ENCODE peak calls at places on chromosome 12, in seven cellular contexts. D is astrocyte of the spinal cord; F is stimulated activated naive CD4-positive, alpha-beta T cell; P is stimulated activated CD4-positive, alpha-beta T cell treated with anti-CD3 and anti-CD28 coated beads, Interleukin-15, amount 100 ng/mL, for 1 hour; A is NCI-H2081; W is kidney glomerular epithelial cell; T is activated CD4-positive, alpha-beta T cell treated with anti-CD3 and anti-CD28 coated beads for 24 hours. B is an unnamed sample.

GRCh38 chr12:104877107-104877705 is 80.9 kb downstream of the SLC41A2 start:
- DNase-seq in P (no peak), F (peak; percentile 49), D (peak; percentile 65), A (no peak), T (no peak), W (peak; percentile 6), B (no peak)

GRCh38 chr12:109827566-109828550 is 5.3 kb downstream of the TRPV4 start:
- DNase-seq in W (no peak), F (no peak), D (no peak), P (no peak), A (no peak), T (no peak), B (no peak)

GRCh38 chr12:109729837-109730200 is 16.2 kb downstream of the FAM222A start:
- DNase-seq in D (no peak), W (no peak), F (no peak), A (no peak), P (no peak), T (no peak), B (no peak)

GRCh38 chr12:95117178-95117599 is 43.8 kb upstream of the NR2C1 start:
- DNase-seq in A (peak; percentile 79), P (peak; percentile 10), F (peak; percentile 76), W (peak; percentile 95), D (peak; percentile 79), T (peak; percentile 27), B (peak; percentile 23)

GRCh38 chr12:95473440-95473946 is 459 bp upstream of the METAP2 start:
- DNase-seq in P (no peak), A (peak; percentile 28), D (no peak), W (peak; percentile 76), T (peak; percentile 6), F (peak; percentile 73), B (peak; percentile 13)

GRCh38 chr12:47888127-47888819 is 16.5 kb downstream of the VDR start:
- DNase-seq in T (no peak), W (no peak), P (no peak), F (no peak), D (no peak), A (no peak), B (no peak)

GRCh38 chr12:64610092-64610659 is at the start of gene RASSF3:
- DNase-seq in A (peak; percentile 67), T (peak; percentile 60), D (peak; percentile 72), F (peak; percentile 72), P (peak; percentile 65), W (peak; percentile 27), B (peak; percentile 48)

GRCh38 chr12:5377997-5378596 is 53.8 kb upstream of the NTF3 start:
- DNase-seq in T (no peak), P (no peak), W (no peak), A (peak; percentile 63), F (no peak), D (no peak), B (no peak)

GRCh38 chr12:8894378-8894777 is 19.9 kb upstream of the PHC1 start:
- DNase-seq in W (no peak), D (no peak), A (no peak), F (no peak), P (no peak), T (no peak), B (no peak)

GRCh38 chr12:30968211-30968610 is 41.7 kb downstream of the TSPAN11 start:
- DNase-seq in W (no peak), A (no peak), D (no peak), P (no peak), F (no peak), T (no peak), B (no peak)

GRCh38 chr12:98741615-98742265 is 96.7 kb downstream of the APAF1 start:
- DNase-seq in F (no peak), T (no peak), W (no peak), D (no peak), P (no peak), A (no peak), B (no peak)

GRCh38 chr12:91104812-91105466 is 6.4 kb downstream of the LUM start:
- DNase-seq in F (no peak), T (no peak), P (no peak), A (no peak), W (no peak), D (no peak), B (no peak)

GRCh38 chr12:124625867-124626675 is 58.7 kb upstream of the NCOR2 start:
- DNase-seq in W (peak; percentile 25), T (no peak), D (peak; percentile 80), F (no peak), P (no peak), A (no peak), B (no peak)

GRCh38 chr12:5720405-5721045 is 224.5 kb downstream of the ANO2 start:
- DNase-seq in A (no peak), P (no peak), W (no peak), T (no peak), D (no peak), F (no peak), B (no peak)

GRCh38 chr12:116539905-116540482 is 19.2 kb upstream of the MAP1LC3B2 start:
- DNase-seq in D (peak; percentile 74), W (peak; percentile 23), F (no peak), P (no peak), A (no peak), T (no peak), B (no peak)

GRCh38 chr12:29599397-29599796 is 101.9 kb upstream of the OVCH1 start:
- DNase-seq in D (no peak), F (no peak), W (no peak), A (no peak), T (no peak), P (no peak), B (no peak)

GRCh38 chr12:37547611-37548010 is 769.0 kb upstream of the ALG10B start:
- DNase-seq in A (no peak), P (no peak), W (no peak), D (no peak), T (no peak), F (no peak), B (no peak)

GRCh38 chr12:45540661-45541341 is 188.7 kb upstream of the ARID2 start:
- DNase-seq in D (no peak), P (no peak), W (no peak), T (no peak), A (no peak), F (no peak), B (no peak)

GRCh38 chr12:58750484-58750883 is 169.8 kb downstream of the LRIG3 start:
- DNase-seq in D (peak; percentile 94), T (no peak), F (no peak), W (peak; percentile 38), P (no peak), A (no peak), B (no peak)

GRCh38 chr12:15446798-15447197 is 124.5 kb downstream of the PTPRO start:
- DNase-seq in P (no peak), W (peak; percentile 56), D (peak; percentile 2), A (no peak), F (no peak), T (no peak), B (no peak)

GRCh38 chr12:106248177-106248848 is 493 bp upstream of the CKAP4 start:
- DNase-seq in F (peak; percentile 32), W (peak; percentile 40), P (peak; percentile 5), T (no peak), D (peak; percentile 68), A (no peak), B (peak; percentile 35)

GRCh38 chr12:3158851-3159465 is 81.8 kb downstream of the TSPAN9 start:
- DNase-seq in T (no peak), W (peak; percentile 27), A (no peak), P (no peak), F (no peak), D (peak; percentile 87), B (no peak)

GRCh38 chr12:132143328-132144071 is 619 bp downstream of the DDX51 start:
- DNase-seq in W (no peak), D (no peak), T (no peak), A (no peak), P (peak; percentile 27), F (no peak), B (no peak)

GRCh38 chr12:681857-682256 is 18.6 kb upstream of the NINJ2 start:
- DNase-seq in T (no peak), W (no peak), A (no peak), F (no peak), D (no peak), P (no peak), B (no peak)

GRCh38 chr12:27272375-27273028 is 28.4 kb downstream of the STK38L start:
- DNase-seq in P (no peak), W (no peak), T (no peak), D (no peak), A (no peak), F (no peak), B (no peak)

GRCh38 chr12:1488908-1489381 is 105.4 kb downstream of the FBXL14 start:
- DNase-seq in T (no peak), D (no peak), A (no peak), P (no peak), W (no peak), F (peak; percentile 65), B (no peak)

GRCh38 chr12:78891646-78892353 is 27.2 kb downstream of the SYT1 start:
- DNase-seq in T (no peak), P (no peak), F (no peak), D (no peak), W (no peak), A (no peak), B (no peak)

GRCh38 chr12:67431436-67432049 is 162.4 kb downstream of the CAND1 start:
- DNase-seq in F (no peak), A (no peak), T (no peak), W (no peak), D (no peak), P (no peak), B (no peak)

GRCh38 chr12:93127582-93128331 is 198.7 kb upstream of the EEA1 start:
- DNase-seq in P (no peak), T (no peak), D (peak; percentile 83), W (no peak), A (peak; percentile 74), F (no peak), B (no peak)

GRCh38 chr12:13362260-13362841 is 165.8 kb downstream of the EMP1 start:
- DNase-seq in W (peak; percentile 40), P (no peak), D (peak; percentile 53), T (peak; percentile 42), F (no peak), A (peak; percentile 81), B (peak; percentile 56)

GRCh38 chr12:96720363-96720705 is 186.7 kb upstream of the NEDD1 start:
- DNase-seq in W (no peak), A (peak; percentile 22), F (no peak), P (no peak), D (no peak), T (no peak), B (peak; percentile 16)

GRCh38 chr12:57342207-57342691 is 88.6 kb downstream of the R3HDM2 start:
- DNase-seq in P (no peak), T (no peak), F (no peak), A (no peak), D (peak; percentile 17), W (no peak), B (no peak)

GRCh38 chr12:98188649-98189048 is 326.7 kb upstream of the TMPO start:
- DNase-seq in D (peak; percentile 9), T (no peak), P (no peak), W (no peak), F (no peak), A (no peak), B (no peak)

B was measured in GM12891.